ENCODE peak calls at places on chromosome 11, in six cellular contexts. K, F, W, C, O and Z are unnamed samples.

GRCh38 chr11:23201936-23202522 is 341.8 kb upstream of the CCDC179 start:
- DNase-seq in O (no peak), C (no peak), F (no peak), W (no peak), K (no peak), Z (no peak)

GRCh38 chr11:32448232-32448631 is 12.9 kb upstream of the WT1 start:
- DNase-seq in C (no peak), K (no peak), O (no peak), W (no peak), F (no peak), Z (no peak)

GRCh38 chr11:13647391-13647790 is 21.1 kb upstream of the FAR1 start:
- DNase-seq in F (no peak), C (no peak), W (no peak), K (no peak), O (no peak), Z (no peak)

GRCh38 chr11:45922425-45923082 is at the start of gene LARGE2:
- DNase-seq in O (no peak), C (peak), W (no peak), K (peak), F (no peak), Z (peak)

GRCh38 chr11:43547900-43548381 is 132.6 kb upstream of the HSD17B12 start:
- DNase-seq in F (no peak), C (peak), K (no peak), W (peak), O (peak), Z (no peak)

GRCh38 chr11:69012092-69013008 is 696 bp downstream of the MRGPRF start:
- DNase-seq in C (no peak), F (no peak), O (no peak), W (no peak), K (no peak), Z (no peak)

GRCh38 chr11:34327804-34328631 is 29.8 kb downstream of the ABTB2 start:
- DNase-seq in W (no peak), C (peak), F (no peak), O (no peak), K (no peak), Z (no peak)

GRCh38 chr11:117438371-117439000 is 110.8 kb downstream of the CEP164 start:
- DNase-seq in K (no peak), W (peak), O (no peak), F (no peak), C (no peak), Z (no peak)

GRCh38 chr11:122439911-122440782 is 215.4 kb upstream of the UBASH3B start:
- DNase-seq in O (no peak), F (no peak), K (peak), W (peak), C (peak), Z (no peak)

GRCh38 chr11:10303558-10304363 is 1.1 kb upstream of the ADM start:
- DNase-seq in O (peak), F (no peak), C (peak), W (no peak), K (peak), Z (no peak)

GRCh38 chr11:70584786-70585545 is 186.6 kb downstream of the CTTN start:
- DNase-seq in W (no peak), F (no peak), K (no peak), C (no peak), O (no peak), Z (no peak)

GRCh38 chr11:128692750-128693578 is 908 bp upstream of the FLI1 start:
- DNase-seq in W (no peak), F (no peak), K (no peak), O (peak), C (peak), Z (no peak)

GRCh38 chr11:111723595-111723994 is 42.6 kb downstream of the PPP2R1B start:
- DNase-seq in C (peak), K (no peak), O (no peak), W (peak), F (no peak), Z (no peak)

GRCh38 chr11:69996451-69996850 is 81.7 kb upstream of the ANO1 start:
- DNase-seq in C (no peak), O (no peak), F (no peak), W (no peak), K (no peak), Z (no peak)

GRCh38 chr11:8063319-8063718 is 17.7 kb upstream of the TUB start:
- DNase-seq in K (no peak), W (no peak), F (no peak), O (no peak), C (peak), Z (no peak)

GRCh38 chr11:9972917-9973504 is 309.1 kb downstream of the SWAP70 start:
- DNase-seq in W (no peak), F (no peak), C (no peak), K (peak), O (peak), Z (peak)